ENCODE peak calls at places on chromosomes 4 and X, in four cellular contexts. K is BJ, V is HAP-1, O is GM23248. U is an unnamed sample. For H3K36me3, the result is how much of the 10 kb centered on the place peaks cover.

GRCh38 chr4:128159967-128160366 is 98.9 kb downstream of the LARP1B start:
- DNase-seq in V (no peak), O (peak), K (peak), U (no peak)

GRCh38 chr4:83197555-83198235 is 83.2 kb upstream of the PLAC8 start:
- DNase-seq in V (no peak), O (no peak), K (no peak), U (no peak)

GRCh38 chr4:40283413-40283812 is 51.7 kb upstream of the CHRNA9 start:
- DNase-seq in O (no peak), K (no peak), V (no peak), U (no peak)

GRCh38 chrX:8042304-8042703 is 115.1 kb upstream of the PNPLA4 start:
- DNase-seq in O (no peak), V (no peak), K (no peak), U (no peak)

GRCh38 chr4:183966371-183966770 is 61.3 kb downstream of the STOX2 start:
- DNase-seq in K (no peak), O (no peak), V (no peak), U (no peak)

GRCh38 chr4:139007640-139008039 is 7.9 kb upstream of the NOCT start:
- DNase-seq in K (no peak), V (no peak), O (no peak), U (no peak)

GRCh38 chr4:726235-726787 is 20.7 kb downstream of the PCGF3 start:
- DNase-seq in V (no peak), O (peak), K (peak), U (no peak)

GRCh38 chr4:174036111-174036510 is 247.4 kb downstream of the FBXO8 start:
- DNase-seq in V (no peak), O (peak), K (no peak), U (no peak)

GRCh38 chr4:752196-752861 is 46.7 kb downstream of the PCGF3 start:
- DNase-seq in O (no peak), K (no peak), V (no peak), U (peak)

GRCh38 chr4:98656443-98656842 is 2.0 kb downstream of the TSPAN5 start:
- DNase-seq in K (no peak), V (no peak), O (no peak), U (no peak)

GRCh38 chr4:48949086-48949485 is 37.0 kb upstream of the CWH43 start:
- DNase-seq in O (peak), K (no peak), V (no peak), U (no peak)

GRCh38 chr4:8648296-8648695 is 55.7 kb downstream of the CPZ start:
- DNase-seq in K (no peak), V (no peak), O (no peak), U (no peak)

GRCh38 chrX:39762266-39762841 is 335.4 kb downstream of the BCOR start:
- DNase-seq in V (no peak), K (no peak), O (no peak), U (no peak)

GRCh38 chr4:177547985-177548384 is 105.7 kb upstream of the AGA start:
- DNase-seq in K (no peak), V (no peak), O (no peak), U (no peak)

GRCh38 chrX:150504399-150505186 is 63.8 kb upstream of the MTM1 start:
- DNase-seq in O (peak), K (no peak), V (no peak), U (no peak)

GRCh38 chr4:113740857-113741379 is 20.6 kb downstream of the CAMK2D start:
- DNase-seq in V (no peak), O (no peak), K (no peak), U (no peak)

GRCh38 chr4:170990989-170991589 is 822.1 kb upstream of the GALNTL6 start:
- DNase-seq in K (no peak), V (peak), O (peak), U (no peak)

GRCh38 chr4:102809691-102810090 is 17.7 kb downstream of the UBE2D3 start:
- DNase-seq in V (no peak), O (peak), K (no peak), U (no peak)

GRCh38 chr4:85409251-85409650 is 65.7 kb upstream of the ARHGAP24 start:
- DNase-seq in K (no peak), O (peak), V (no peak), U (no peak)

GRCh38 chr4:39046243-39046642 is 14.0 kb upstream of the TMEM156 start:
- DNase-seq in V (no peak), O (peak), K (no peak), U (peak)

GRCh38 chr4:114535725-114536124 is 62.9 kb upstream of the UGT8 start:
- DNase-seq in V (peak), O (no peak), K (no peak), U (no peak)

GRCh38 chr4:1043658-1044468 is 32.4 kb downstream of the FGFRL1 start:
- DNase-seq in K (peak), O (peak), V (peak), U (peak)

GRCh38 chrX:20378291-20378920 is 111.7 kb upstream of the RPS6KA3 start:
- DNase-seq in V (no peak), O (peak), K (no peak), U (no peak)

GRCh38 chr4:8762356-8762755 is 109.3 kb downstream of the HMX1 start:
- DNase-seq in V (no peak), O (no peak), K (no peak), U (no peak)

GRCh38 chrX:12819231-12819630 is 28.0 kb downstream of the PRPS2 start:
- DNase-seq in O (peak), V (no peak), K (no peak), U (no peak)

GRCh38 chrX:38620623-38621022 is 59.3 kb downstream of the TSPAN7 start:
- DNase-seq in K (no peak), V (no peak), O (no peak), U (no peak)
- H3K4me3 ChIP-seq in K (no peak), V (no peak), O (no peak), U (no peak)

DNA sequence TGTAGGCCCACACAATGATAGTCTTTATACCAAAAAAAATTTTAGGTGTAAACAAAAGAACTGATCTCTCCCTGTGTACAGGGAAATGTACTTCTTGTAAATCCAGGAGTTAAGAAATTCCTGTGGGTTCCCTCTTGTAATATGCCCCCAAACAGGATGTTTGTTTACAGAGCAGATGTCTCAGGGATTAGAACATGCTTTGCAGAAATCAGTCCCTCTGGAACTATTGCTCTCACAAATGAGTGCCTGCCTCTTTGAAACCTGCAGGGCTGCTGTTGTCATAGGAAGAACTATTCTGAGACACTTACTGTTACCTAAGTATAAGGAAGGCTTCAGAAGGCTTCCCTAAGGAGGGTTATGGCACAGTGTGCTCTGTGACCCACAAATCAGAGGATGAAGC is 35.6 kb downstream of the PAK3 start:
- DNase-seq in K (no peak), V (no peak), O (no peak), U (no peak)
- H3K36me3 ChIP-seq in K (under half), V (under half), O (under half), U (under half)

DNA sequence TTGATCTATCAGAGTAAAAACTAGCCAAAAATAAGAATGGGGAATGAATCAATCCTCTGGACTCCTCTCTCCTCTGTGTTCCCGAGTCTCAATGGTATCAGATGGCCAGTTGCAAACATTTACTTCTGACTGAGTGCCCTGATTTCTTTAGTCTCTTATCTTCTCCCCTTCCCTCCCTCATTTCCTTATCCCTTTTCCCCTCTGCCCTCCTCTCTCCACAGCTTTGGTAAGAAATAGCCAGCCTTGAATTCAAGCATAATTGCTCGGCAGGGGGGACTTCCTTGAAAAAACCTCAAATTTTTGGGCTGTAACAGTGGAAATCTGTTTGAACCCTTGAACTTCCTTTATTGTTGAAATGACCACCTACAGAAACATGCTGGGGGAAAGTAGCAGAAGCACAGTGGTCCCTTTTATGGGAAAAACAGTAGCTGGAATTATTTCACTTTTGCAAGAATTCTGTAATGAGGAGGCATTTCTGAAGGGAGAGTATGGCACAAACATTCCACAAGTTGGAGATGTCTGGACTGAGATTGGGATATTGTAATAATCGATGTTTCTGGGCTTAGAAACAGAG is 40.3 kb downstream of the NHS start:
- DNase-seq in K (no peak), V (no peak), O (no peak), U (no peak)
- H3K4me3 ChIP-seq in K (no peak), V (no peak), O (no peak), U (no peak)

GRCh38 chr4:2688697-2689096 is 67.4 kb downstream of the TNIP2 start:
- DNase-seq in V (no peak), K (no peak), O (no peak), U (no peak)
- H3K36me3 ChIP-seq in V (half or more), K (under half), O (half or more), U (half or more)

DNA sequence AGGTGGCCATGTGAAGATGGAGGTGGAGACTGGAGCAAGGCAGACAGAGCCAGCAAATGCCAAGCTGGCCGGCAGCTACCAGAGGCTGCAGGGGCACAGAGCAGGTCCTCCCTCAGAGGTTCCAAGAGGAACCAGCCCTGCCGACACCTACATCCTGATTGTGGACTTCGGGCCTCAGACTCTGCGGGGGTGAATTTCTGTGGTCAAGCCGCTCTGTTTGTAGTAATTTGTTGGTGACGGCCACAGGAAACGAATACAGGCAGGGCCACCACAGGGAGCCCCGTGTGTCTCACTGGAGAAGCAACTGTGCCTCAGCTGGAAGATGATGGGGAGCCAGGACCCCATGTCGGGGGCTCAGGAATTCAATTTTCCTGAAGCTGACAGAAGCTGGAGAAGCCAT is 28.3 kb downstream of the ZFYVE28 start:
- DNase-seq in V (no peak), O (no peak), K (no peak), U (no peak)
- H3K4me3 ChIP-seq in V (no peak), O (no peak), K (no peak), U (no peak)

DNA sequence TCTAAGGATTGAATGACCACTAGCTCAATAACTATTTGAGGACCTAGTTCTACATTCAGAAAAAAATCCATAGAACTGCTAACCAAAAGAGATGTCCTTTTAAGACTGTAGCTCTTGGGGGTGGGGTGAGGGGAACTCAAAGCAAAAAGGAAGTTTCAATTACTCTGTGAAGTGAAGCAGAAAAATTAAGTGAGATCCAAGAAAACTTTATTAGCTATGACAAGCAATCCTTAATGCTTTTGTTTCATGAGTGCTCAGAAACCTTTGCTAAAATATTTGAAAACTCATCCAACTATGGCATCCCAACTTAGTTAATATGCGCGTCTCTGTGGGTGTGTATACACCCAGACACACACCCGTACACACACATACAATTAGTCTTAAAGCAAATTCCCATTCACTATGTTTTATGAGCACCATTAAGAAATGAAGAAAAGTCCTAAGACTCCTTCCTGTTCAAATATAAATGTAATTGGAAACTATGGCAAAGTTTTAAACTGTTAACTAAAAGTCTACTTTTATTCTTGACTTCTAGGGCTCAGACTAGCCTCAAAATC is 44.5 kb downstream of the GPC4 start:
- DNase-seq in K (no peak), V (no peak), O (no peak), U (no peak)
- H3K36me3 ChIP-seq in K (under half), V (under half), O (under half), U (under half)

GRCh38 chr4:188387134-188387791 is 248.0 kb downstream of the TRIML1 start:
- DNase-seq in O (no peak), V (no peak), K (no peak), U (no peak)
- H3K4me3 ChIP-seq in O (no peak), V (no peak), K (no peak), U (no peak)

GRCh38 chr4:78265006-78265405 is 207.9 kb downstream of the FRAS1 start:
- DNase-seq in O (no peak), V (no peak), K (no peak), U (no peak)
- H3K36me3 ChIP-seq in O (under half), V (under half), K (under half), U (under half)

U was measured in upper lobe of left lung.